ENCODE peak calls at places on chromosomes 2 and 18, in six cellular contexts. N, R, E, M, J and P are unnamed samples.

GRCh38 chr2:174663572-174663971 is 66.0 kb upstream of the WIPF1 start:
- DNase-seq in E (no peak), R (no peak), N (no peak), J (no peak), M (no peak), P (peak)

GRCh38 chr2:6856548-6856920 is 9.2 kb downstream of the CMPK2 start:
- DNase-seq in N (no peak), R (no peak), J (no peak), M (no peak), E (no peak), P (no peak)

GRCh38 chr2:24083567-24084385 is 858 bp downstream of the TP53I3 start:
- DNase-seq in E (peak), R (peak), M (peak), J (no peak), N (peak), P (peak)

GRCh38 chr2:10378189-10378588 is 69.9 kb downstream of the ODC1 start:
- DNase-seq in E (no peak), M (peak), R (no peak), N (peak), J (peak), P (no peak)

GRCh38 chr2:111975053-111975552 is 76.7 kb downstream of the MERTK start:
- DNase-seq in M (no peak), J (no peak), N (no peak), E (no peak), R (peak), P (peak)

GRCh38 chr18:23330423-23330822 is 122.7 kb upstream of the RIOK3 start:
- DNase-seq in N (no peak), M (peak), E (no peak), J (no peak), R (no peak), P (no peak)

GRCh38 chr2:154462634-154463033 is 235.9 kb upstream of the KCNJ3 start:
- DNase-seq in M (no peak), N (no peak), E (no peak), R (no peak), J (no peak), P (no peak)

GRCh38 chr2:96815326-96816126 is 542 bp upstream of the CNNM3 start:
- DNase-seq in N (no peak), M (peak), E (peak), R (peak), J (no peak), P (peak)

GRCh38 chr18:64678048-64678447 is 529.2 kb upstream of the LINC00305 start:
- DNase-seq in N (no peak), M (peak), E (peak), R (no peak), J (no peak), P (no peak)

GRCh38 chr2:20030224-20030623 is 17.8 kb upstream of the MATN3 start:
- DNase-seq in N (no peak), E (no peak), M (no peak), J (no peak), R (no peak), P (no peak)

DNA sequence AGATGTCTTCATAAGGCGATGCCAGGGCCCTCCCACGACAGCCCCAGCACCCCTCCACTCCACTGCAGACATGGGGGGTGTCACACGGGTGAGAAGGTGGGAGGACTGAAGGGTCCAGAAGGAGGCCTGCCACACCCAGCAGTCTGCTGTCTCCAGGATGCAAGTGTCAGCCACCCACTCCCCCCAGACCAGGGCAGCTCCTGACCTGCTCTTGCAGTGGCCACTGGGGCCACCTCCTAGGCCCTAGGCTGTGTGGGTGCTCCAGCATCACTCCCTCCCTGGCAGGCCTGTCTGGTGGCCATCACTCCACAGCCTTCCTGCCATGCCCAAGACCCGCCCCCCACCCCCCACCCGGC is 171.0 kb downstream of the CELF4 start:
- DNase-seq in J (no peak), R (no peak), E (no peak), N (no peak), M (no peak), P (no peak)
- H3K4me3 ChIP-seq in J (no peak), R (no peak), E (no peak), N (no peak), M (no peak), P (no peak)

GRCh38 chr2:120670771-120671480 is 64.7 kb upstream of the GLI2 start:
- DNase-seq in R (no peak), E (no peak), J (no peak), M (no peak), N (no peak), P (no peak)
- TF ChIP-seq CTCF in R (no peak), E (no peak), J (no peak), M (no peak), N (no peak), P (no peak)

DNA sequence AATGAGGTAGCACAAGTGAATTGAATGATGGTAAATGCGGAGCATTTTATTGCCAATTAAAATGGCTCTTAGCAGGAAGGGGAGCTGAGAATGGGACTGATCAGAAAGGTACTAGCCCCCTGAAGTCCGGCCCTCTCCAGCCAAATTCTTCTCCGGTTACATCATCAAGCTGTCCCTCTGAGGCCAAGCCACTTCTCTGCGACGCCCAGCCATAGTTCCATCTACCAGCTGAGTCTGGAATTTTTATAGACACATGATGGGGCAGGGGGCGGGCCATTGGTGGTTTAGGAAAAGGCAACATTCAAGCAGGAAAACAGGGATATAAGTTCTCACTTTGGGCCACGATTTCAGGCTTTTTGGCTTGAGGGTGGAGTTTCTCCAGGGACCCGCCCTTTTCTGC is 22.7 kb downstream of the RPRM start:
- DNase-seq in R (no peak), J (no peak), E (peak), N (no peak), M (no peak), P (no peak)
- H3K4me3 ChIP-seq in R (no peak), J (no peak), E (no peak), N (no peak), M (no peak), P (no peak)

GRCh38 chr2:165562235-165562634 is 92.7 kb downstream of the CSRNP3 start:
- DNase-seq in N (no peak), J (no peak), E (no peak), R (peak), M (no peak), P (no peak)

GRCh38 chr2:165560377-165560988 is 91.0 kb downstream of the CSRNP3 start:
- DNase-seq in E (no peak), J (no peak), M (no peak), N (no peak), R (no peak), P (no peak)

GRCh38 chr2:165558832-165559231 is 89.3 kb downstream of the CSRNP3 start:
- DNase-seq in M (no peak), N (no peak), R (peak), E (no peak), J (no peak), P (no peak)

GRCh38 chr2:165568361-165568760 is 98.9 kb downstream of the CSRNP3 start:
- DNase-seq in J (no peak), R (no peak), E (no peak), N (no peak), M (no peak), P (no peak)

GRCh38 chr2:165563468-165564225 is 94.1 kb downstream of the CSRNP3 start:
- DNase-seq in E (no peak), N (no peak), R (no peak), M (peak), J (no peak), P (no peak)
- TF ChIP-seq CTCF in E (peak), N (no peak), R (no peak), M (peak), J (no peak), P (no peak)

GRCh38 chr2:8547284-8548064 is 134.4 kb upstream of the ID2 start:
- DNase-seq in J (no peak), M (no peak), R (no peak), E (peak), N (no peak), P (no peak)

GRCh38 chr2:8548065-8548870 is 133.6 kb upstream of the ID2 start:
- DNase-seq in E (peak), N (no peak), R (no peak), J (no peak), M (peak), P (no peak)

GRCh38 chr2:8545676-8546318 is 136.1 kb upstream of the ID2 start:
- DNase-seq in N (no peak), M (no peak), R (no peak), E (peak), J (no peak), P (no peak)

GRCh38 chr2:8544786-8545631 is 136.8 kb upstream of the ID2 start:
- DNase-seq in N (peak), E (peak), J (peak), R (peak), M (peak), P (peak)

GRCh38 chr2:8546319-8547283 is 135.3 kb upstream of the ID2 start:
- DNase-seq in J (no peak), M (peak), N (no peak), R (no peak), E (peak), P (no peak)
- H3K4me3 ChIP-seq in J (no peak), M (peak), N (no peak), R (no peak), E (no peak), P (no peak)

GRCh38 chr2:142991295-142991694 is 113.8 kb downstream of the KYNU start:
- DNase-seq in N (no peak), R (no peak), E (no peak), J (no peak), M (no peak), P (no peak)
- TF ChIP-seq CTCF in N (no peak), R (no peak), E (no peak), J (no peak), M (no peak), P (no peak)